ENCODE peak calls at places on chromosome 22, in ten cellular contexts. M, V, K, E, U, G, T, N, Z and O are unnamed samples. For H3K9me3, the result is how much of the 10 kb centered on the place peaks cover.

GRCh38 chr22:45524157-45524556 is 21.5 kb downstream of the FBLN1 start:
- DNase-seq in M (no peak), V (no peak), K (no peak), E (no peak), U (no peak), G (no peak), T (no peak), N (no peak), Z (no peak), O (no peak)

GRCh38 chr22:26648761-26649363 is 8.5 kb upstream of the MIAT start:
- DNase-seq in M (no peak), V (peak), K (no peak), E (no peak), U (no peak), G (no peak), T (no peak), N (no peak), Z (no peak), O (no peak)

GRCh38 chr22:44259366-44260215 is 53.2 kb downstream of the SHISAL1 start:
- DNase-seq in M (no peak), V (no peak), K (no peak), E (no peak), U (no peak), G (peak), T (no peak), N (no peak), Z (no peak), O (no peak)

GRCh38 chr22:32050678-32051515 is 7.8 kb downstream of the SLC5A1 start:
- DNase-seq in M (peak), V (peak), K (no peak), E (peak), U (no peak), G (peak), T (peak), N (no peak), Z (peak), O (no peak)

GRCh38 chr22:20203142-20204099 is 52.6 kb upstream of the CCDC188 start:
- DNase-seq in M (no peak), V (no peak), K (no peak), E (no peak), U (no peak), G (peak), T (no peak), N (no peak), Z (peak), O (no peak)

GRCh38 chr22:37981282-37982011 is 2.9 kb downstream of the SOX10 start:
- DNase-seq in M (no peak), V (no peak), K (no peak), E (no peak), U (no peak), G (no peak), T (no peak), N (no peak), Z (no peak), O (no peak)

GRCh38 chr22:39135092-39135896 is 17.2 kb downstream of the CBX7 start:
- DNase-seq in M (peak), V (peak), K (peak), E (no peak), U (no peak), G (no peak), T (no peak), N (peak), Z (peak), O (no peak)

GRCh38 chr22:43216738-43217137 is 29.8 kb upstream of the TTLL12 start:
- DNase-seq in M (no peak), V (no peak), K (no peak), E (no peak), U (no peak), G (no peak), T (no peak), N (no peak), Z (no peak), O (no peak)

GRCh38 chr22:36986242-36986821 is 32.9 kb downstream of the TST start:
- DNase-seq in M (no peak), V (no peak), K (peak), E (no peak), U (no peak), G (no peak), T (no peak), N (no peak), Z (peak), O (no peak)

GRCh38 chr22:42296381-42296853 is 26.0 kb upstream of the TCF20 start:
- DNase-seq in M (no peak), V (no peak), K (peak), E (no peak), U (no peak), G (no peak), T (no peak), N (no peak), Z (no peak), O (no peak)

GRCh38 chr22:43550024-43550620 is 138.3 kb downstream of the MPPED1 start:
- DNase-seq in M (no peak), V (no peak), K (no peak), E (no peak), U (no peak), G (no peak), T (no peak), N (no peak), Z (no peak), O (no peak)

GRCh38 chr22:39530136-39530535 is 2.4 kb downstream of the RPS19BP1 start:
- DNase-seq in M (no peak), V (no peak), K (no peak), E (no peak), U (no peak), G (no peak), T (no peak), N (no peak), Z (no peak), O (no peak)

GRCh38 chr22:50688448-50688847 is 15.8 kb downstream of the SHANK3 start:
- DNase-seq in M (no peak), V (no peak), K (no peak), E (no peak), U (no peak), G (no peak), T (no peak), N (no peak), Z (no peak), O (no peak)

GRCh38 chr22:29481265-29482000 is 1.4 kb downstream of the NEFH start:
- DNase-seq in M (no peak), V (peak), K (no peak), E (peak), U (no peak), G (no peak), T (no peak), N (peak), Z (peak), O (no peak)

GRCh38 chr22:35894937-35895708 is 133.5 kb downstream of the RBFOX2 start:
- DNase-seq in M (no peak), V (peak), K (no peak), E (no peak), U (no peak), G (no peak), T (peak), N (peak), Z (no peak), O (no peak)

GRCh38 chr22:23305321-23305910 is 125.1 kb downstream of the BCR start:
- DNase-seq in M (no peak), V (peak), K (no peak), E (no peak), U (no peak), G (no peak), T (no peak), N (no peak), Z (no peak), O (no peak)

GRCh38 chr22:37696657-37697539 is at the start of gene TRIOBP:
- DNase-seq in M (peak), V (peak), K (peak), E (peak), U (peak), G (peak), T (peak), N (peak), Z (peak), O (peak)

GRCh38 chr22:20509344-20510047 is 2.1 kb downstream of the MED15 start:
- DNase-seq in M (peak), V (peak), K (peak), E (peak), U (peak), G (peak), T (peak), N (peak), Z (peak), O (no peak)

GRCh38 chr22:37088750-37089408 is 20.6 kb downstream of the TMPRSS6 start:
- DNase-seq in M (no peak), V (no peak), K (no peak), E (no peak), U (no peak), G (no peak), T (no peak), N (no peak), Z (no peak), O (no peak)

GRCh38 chr22:22071455-22071854 is 88.9 kb upstream of the TOP3B start:
- DNase-seq in M (no peak), V (no peak), K (no peak), E (no peak), U (no peak), G (no peak), T (no peak), N (no peak), Z (no peak), O (no peak)

GRCh38 chr22:46600397-46600796 is 19.8 kb upstream of the GRAMD4 start:
- DNase-seq in M (no peak), V (no peak), K (no peak), E (no peak), U (no peak), G (no peak), T (no peak), N (no peak), Z (no peak), O (no peak)

GRCh38 chr22:19440411-19441195 is 6.9 kb downstream of the C22orf39 start:
- DNase-seq in M (no peak), V (no peak), K (no peak), E (peak), U (no peak), G (no peak), T (no peak), N (no peak), Z (peak), O (no peak)

GRCh38 chr22:21823740-21824438 is 43.6 kb downstream of the MAPK1 start:
- DNase-seq in M (no peak), V (peak), K (peak), E (no peak), U (no peak), G (no peak), T (no peak), N (no peak), Z (peak), O (no peak)

GRCh38 chr22:36267058-36267457 is 14.1 kb downstream of the APOL1 start:
- DNase-seq in M (no peak), V (no peak), K (no peak), E (no peak), U (no peak), G (no peak), T (no peak), N (no peak), Z (no peak), O (no peak)

GRCh38 chr22:50525991-50526848 is 822 bp upstream of the SCO2 start:
- DNase-seq in M (peak), V (peak), K (peak), E (peak), U (peak), G (peak), T (no peak), N (peak), Z (peak), O (peak)

GRCh38 chr22:21015051-21016006 is at the start of gene P2RX6:
- DNase-seq in M (no peak), V (no peak), K (peak), E (peak), U (no peak), G (no peak), T (no peak), N (no peak), Z (peak), O (no peak)

GRCh38 chr22:50146440-50147228 is 23.9 kb upstream of the PANX2 start:
- DNase-seq in M (no peak), V (peak), K (peak), E (peak), U (no peak), G (peak), T (peak), N (peak), Z (peak), O (no peak)

DNA sequence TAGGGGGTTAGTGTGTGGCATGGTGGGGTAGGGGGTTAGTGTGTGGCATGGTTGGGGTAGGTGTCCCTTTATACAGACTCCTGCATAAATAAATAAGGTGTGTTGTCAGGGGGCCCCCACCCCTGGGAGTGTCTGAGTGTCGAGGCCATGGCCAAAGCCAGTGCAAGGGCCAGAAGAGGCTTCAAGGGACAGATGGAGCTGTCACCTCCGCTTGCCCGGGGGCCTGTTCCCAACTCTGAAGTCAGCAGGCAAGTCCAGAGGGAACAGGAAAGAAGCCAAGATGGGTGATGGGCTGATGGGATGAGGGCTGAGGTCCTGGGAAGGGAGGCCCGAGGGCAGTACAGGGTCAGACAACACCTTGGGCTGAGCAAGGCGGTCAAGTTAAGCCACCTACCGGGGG is 997.8 kb downstream of the BRD1 start:
- DNase-seq in M (no peak), V (no peak), K (no peak), E (no peak), U (no peak), G (no peak), T (no peak), N (no peak), Z (no peak), O (no peak)
- H3K9me3 ChIP-seq in M (under half), V (under half), K (under half), E (under half), U (under half), G (under half), T (half or more), N (under half), Z (under half), O (under half)

DNA sequence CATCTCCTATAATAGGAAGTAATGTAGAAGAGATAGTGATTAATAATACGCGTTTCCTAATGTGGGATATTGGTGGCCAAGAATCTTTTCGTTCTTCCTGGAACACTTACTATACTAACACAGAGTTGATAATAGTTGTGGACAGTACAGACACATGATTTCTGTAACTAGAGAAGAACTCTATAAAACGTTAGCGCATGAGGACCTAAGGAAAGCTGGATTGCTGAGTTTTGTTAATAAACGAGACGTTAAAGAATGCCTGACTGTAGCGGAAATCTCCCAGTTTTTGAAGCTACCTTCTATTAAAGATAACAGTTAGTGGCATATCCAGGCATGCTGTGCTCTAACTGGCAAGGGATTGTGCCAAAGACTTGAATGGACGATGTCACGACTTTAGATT is 83.3 kb downstream of the GGT1 start:
- DNase-seq in M (no peak), V (peak), K (no peak), E (no peak), U (no peak), G (no peak), T (no peak), N (no peak), Z (no peak), O (no peak)
- H3K9me3 ChIP-seq in M (under half), V (under half), K (under half), E (under half), U (under half), G (under half), T (under half), N (under half), Z (under half), O (under half)

DNA sequence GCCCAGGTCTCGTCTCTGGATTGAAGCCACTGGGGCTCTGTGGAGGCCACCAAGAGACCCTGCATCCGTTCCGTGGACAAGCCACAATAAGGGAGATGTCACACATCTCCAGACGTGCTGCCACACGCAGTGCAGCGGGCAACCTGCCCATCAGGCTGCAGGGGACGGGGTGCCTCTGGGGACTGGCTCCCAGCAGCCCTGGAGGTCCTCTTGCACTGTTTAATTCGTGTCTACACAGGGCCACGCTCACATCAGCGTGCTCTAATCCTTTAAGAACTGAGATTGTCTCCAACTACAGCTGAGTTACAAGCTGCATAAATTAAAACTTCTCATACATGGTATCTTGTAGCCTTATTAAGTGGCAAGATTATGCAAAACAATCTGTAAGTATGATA is 1232.2 kb downstream of the BRD1 start:
- DNase-seq in M (no peak), V (no peak), K (peak), E (no peak), U (no peak), G (no peak), T (no peak), N (no peak), Z (no peak), O (no peak)
- H3K9me3 ChIP-seq in M (under half), V (under half), K (under half), E (under half), U (under half), G (under half), T (half or more), N (under half), Z (under half), O (under half)

GRCh38 chr22:48982321-48982905 is 845.3 kb downstream of the BRD1 start:
- DNase-seq in M (no peak), V (no peak), K (no peak), E (no peak), U (no peak), G (no peak), T (no peak), N (no peak), Z (no peak), O (no peak)

GRCh38 chr22:48980918-48981317 is 846.8 kb downstream of the BRD1 start:
- DNase-seq in M (no peak), V (no peak), K (no peak), E (no peak), U (no peak), G (no peak), T (no peak), N (no peak), Z (no peak), O (no peak)

GRCh38 chr22:48981671-48982070 is 846.0 kb downstream of the BRD1 start:
- DNase-seq in M (no peak), V (no peak), K (no peak), E (no peak), U (no peak), G (no peak), T (no peak), N (no peak), Z (no peak), O (no peak)

GRCh38 chr22:48980409-48980808 is 847.3 kb downstream of the BRD1 start:
- DNase-seq in M (no peak), V (no peak), K (no peak), E (no peak), U (no peak), G (no peak), T (no peak), N (no peak), Z (no peak), O (no peak)

DNA sequence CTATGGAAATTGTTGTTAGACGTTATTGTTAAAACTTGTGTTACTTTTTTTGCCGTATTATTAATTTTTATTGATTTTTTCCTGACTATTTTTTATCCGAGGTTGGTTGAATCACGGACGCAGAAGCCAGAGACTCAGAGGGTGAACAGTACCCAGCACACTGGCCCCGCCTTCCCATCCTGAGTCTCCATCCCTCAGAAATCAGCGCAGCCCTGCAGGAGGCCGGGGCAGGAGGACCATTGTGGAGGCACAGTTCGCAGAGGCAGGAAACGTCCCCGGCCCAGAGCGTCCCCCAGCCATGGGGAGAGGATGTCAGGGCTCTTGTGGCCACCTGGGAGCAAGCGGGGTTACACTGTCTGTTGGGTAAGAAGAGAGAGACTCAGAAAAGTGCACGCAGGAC is 843.0 kb downstream of the BRD1 start:
- DNase-seq in M (no peak), V (no peak), K (no peak), E (no peak), U (no peak), G (no peak), T (no peak), N (no peak), Z (no peak), O (no peak)
- H3K9me3 ChIP-seq in M (under half), V (under half), K (under half), E (under half), U (under half), G (under half), T (under half), N (under half), Z (under half), O (under half)